ENCODE peak calls at places on chromosome 22, in nine cellular contexts. Q, B, E, R, T, P, W, G and F are unnamed samples.

GRCh38 chr22:47591709-47592108 is 829.3 kb downstream of the TBC1D22A start:
- DNase-seq in B (no peak), W (no peak), G (no peak), Q (no peak), P (no peak), R (no peak), E (no peak), T (no peak), F (no peak)

GRCh38 chr22:37014835-37015586 is 4.2 kb downstream of the TST start:
- DNase-seq in E (no peak), Q (no peak), P (no peak), W (no peak), R (peak), T (no peak), G (no peak), B (no peak), F (no peak)

GRCh38 chr22:35209203-35209602 is 48.1 kb upstream of the HMGXB4 start:
- DNase-seq in G (no peak), T (no peak), Q (no peak), R (no peak), E (no peak), P (no peak), W (no peak), B (no peak), F (no peak)

GRCh38 chr22:22698263-22698750 is 53.9 kb downstream of the GGTLC2 start:
- DNase-seq in Q (no peak), G (no peak), E (no peak), T (no peak), W (no peak), R (no peak), P (no peak), B (no peak), F (no peak)

GRCh38 chr22:45742866-45743450 is 71.3 kb downstream of the ATXN10 start:
- DNase-seq in G (no peak), W (peak), R (peak), B (no peak), E (no peak), Q (peak), T (no peak), P (no peak), F (peak)

GRCh38 chr22:36998620-36999351 is 20.5 kb downstream of the TST start:
- DNase-seq in P (no peak), G (no peak), W (no peak), B (peak), E (no peak), Q (no peak), R (no peak), T (no peak), F (no peak)

GRCh38 chr22:45928726-45929359 is 48.1 kb downstream of the WNT7B start:
- DNase-seq in E (no peak), P (no peak), R (no peak), W (no peak), Q (no peak), B (no peak), T (no peak), G (no peak), F (no peak)

GRCh38 chr22:26990503-26991189 is 333.3 kb downstream of the MIAT start:
- DNase-seq in W (no peak), T (no peak), E (no peak), P (no peak), B (no peak), G (no peak), Q (no peak), R (no peak), F (no peak)

GRCh38 chr22:23786752-23787599 is at the start of gene SMARCB1:
- DNase-seq in W (peak), G (peak), P (peak), E (peak), Q (peak), B (peak), R (peak), T (peak), F (peak)

GRCh38 chr22:25833091-25833490 is 91.1 kb downstream of the MYO18B start:
- DNase-seq in Q (no peak), P (no peak), W (no peak), R (no peak), B (no peak), E (no peak), G (no peak), T (no peak), F (no peak)

GRCh38 chr22:43376765-43377485 is 33.8 kb upstream of the SCUBE1 start:
- DNase-seq in E (peak), R (no peak), P (no peak), T (no peak), W (no peak), Q (no peak), G (peak), B (no peak), F (no peak)

GRCh38 chr22:19644314-19645223 is 69.7 kb upstream of the SEPTIN5 start:
- DNase-seq in P (no peak), E (no peak), Q (no peak), R (peak), B (peak), G (no peak), T (no peak), W (peak), F (peak)

GRCh38 chr22:38943181-38943580 is 14.2 kb upstream of the APOBEC3A start:
- DNase-seq in P (no peak), R (no peak), Q (no peak), G (no peak), B (peak), W (no peak), E (no peak), T (no peak), F (no peak)

GRCh38 chr22:38477515-38477914 is 9.6 kb downstream of the KDELR3 start:
- DNase-seq in B (no peak), E (no peak), T (no peak), G (no peak), W (no peak), Q (no peak), P (no peak), R (no peak), F (no peak)

GRCh38 chr22:41106122-41106968 is 14.0 kb downstream of the EP300 start:
- DNase-seq in P (no peak), E (no peak), G (no peak), W (no peak), B (no peak), T (no peak), Q (peak), R (peak), F (no peak)

GRCh38 chr22:50684986-50685385 is 12.4 kb downstream of the SHANK3 start:
- DNase-seq in B (no peak), E (no peak), W (no peak), R (peak), G (no peak), T (no peak), Q (no peak), P (no peak), F (no peak)

GRCh38 chr22:24950272-24950902 is 2.1 kb upstream of the KIAA1671 start:
- DNase-seq in P (no peak), T (no peak), G (no peak), W (no peak), B (peak), Q (peak), R (no peak), E (no peak), F (peak)

GRCh38 chr22:19631899-19632670 is 82.2 kb upstream of the SEPTIN5 start:
- DNase-seq in G (no peak), E (no peak), B (peak), W (no peak), Q (peak), R (peak), P (no peak), T (peak), F (peak)

GRCh38 chr22:42365337-42365865 is 66.8 kb downstream of the NFAM1 start:
- DNase-seq in P (no peak), R (no peak), E (no peak), B (peak), T (peak), W (no peak), G (no peak), Q (no peak), F (no peak)

GRCh38 chr22:46791201-46791731 is 28.8 kb downstream of the TBC1D22A start:
- DNase-seq in B (no peak), Q (no peak), W (no peak), R (peak), P (no peak), G (peak), T (no peak), E (peak), F (peak)

GRCh38 chr22:37212174-37212906 is at the start of gene SSTR3:
- DNase-seq in G (no peak), R (no peak), W (no peak), T (no peak), E (no peak), B (peak), P (no peak), Q (no peak), F (no peak)

GRCh38 chr22:17968126-17968525 is 56.2 kb downstream of the MICAL3 start:
- DNase-seq in B (no peak), G (no peak), E (no peak), P (no peak), Q (no peak), W (no peak), T (no peak), R (no peak), F (no peak)

GRCh38 chr22:35914665-35915476 is 113.8 kb downstream of the RBFOX2 start:
- DNase-seq in R (peak), T (peak), W (peak), B (peak), Q (peak), E (no peak), G (no peak), P (no peak), F (peak)

GRCh38 chr22:29071261-29072045 is 1.4 kb upstream of the KREMEN1 start:
- DNase-seq in W (peak), T (no peak), E (peak), Q (peak), P (no peak), G (no peak), B (peak), R (peak), F (peak)

GRCh38 chr22:38944653-38945052 is 12.8 kb upstream of the APOBEC3A start:
- DNase-seq in W (no peak), E (no peak), R (no peak), B (no peak), T (no peak), P (no peak), G (no peak), Q (no peak), F (no peak)

GRCh38 chr22:46596819-46597218 is 23.4 kb upstream of the GRAMD4 start:
- DNase-seq in P (no peak), E (no peak), Q (no peak), R (no peak), B (peak), W (peak), G (no peak), T (no peak), F (no peak)

GRCh38 chr22:35740616-35741015 is 22.9 kb downstream of the APOL5 start:
- DNase-seq in G (no peak), B (no peak), T (no peak), E (no peak), R (no peak), Q (no peak), P (no peak), W (no peak), F (no peak)

GRCh38 chr22:37173709-37174108 is 14.3 kb downstream of the C1QTNF6 start:
- DNase-seq in R (peak), Q (no peak), W (no peak), E (no peak), T (no peak), P (no peak), B (no peak), G (no peak), F (no peak)

GRCh38 chr22:43434601-43435311 is 22.9 kb downstream of the MPPED1 start:
- DNase-seq in E (no peak), G (no peak), P (no peak), R (no peak), Q (no peak), B (peak), T (no peak), W (no peak), F (no peak)

GRCh38 chr22:20977019-20977418 is 5.1 kb upstream of the LZTR1 start:
- DNase-seq in R (no peak), E (no peak), G (no peak), B (no peak), W (no peak), P (no peak), Q (no peak), T (no peak), F (no peak)

GRCh38 chr22:38175206-38176118 is 6.2 kb downstream of the PLA2G6 start:
- DNase-seq in Q (no peak), E (no peak), T (no peak), B (no peak), W (no peak), P (no peak), G (no peak), R (no peak), F (no peak)

GRCh38 chr22:35477911-35478582 is 62.6 kb upstream of the RASD2 start:
- DNase-seq in B (peak), E (no peak), T (peak), Q (peak), R (peak), W (peak), P (no peak), G (no peak), F (peak)

GRCh38 chr22:43860126-43860525 is 2.2 kb downstream of the SULT4A1 start:
- DNase-seq in G (no peak), E (no peak), W (no peak), Q (no peak), P (no peak), T (no peak), R (no peak), B (peak), F (no peak)

GRCh38 chr22:50276143-50276542 is 6.0 kb upstream of the MAPK11 start:
- DNase-seq in R (peak), E (no peak), W (no peak), Q (peak), G (peak), B (peak), P (peak), T (no peak), F (peak)

GRCh38 chr22:37419916-37420655 is 7.2 kb downstream of the ELFN2 start:
- DNase-seq in E (no peak), Q (no peak), G (no peak), R (no peak), B (peak), T (no peak), W (no peak), P (no peak), F (peak)